ENCODE peak calls at places on chromosomes 7 and 10, in six cellular contexts. B is AG09309, S is HFF-Myc, G is ovary, F is SK-N-SH, Q is PC-9. E is an unnamed sample.
A peak's percentile ranks its signal among the peaks of the same experiment; 100 is the strongest.

GRCh38 chr7:77989981-77990566 is 191.5 kb downstream of the PHTF2 start:
- DNase-seq in B (no peak), S (no peak), G (no peak), F (no peak), Q (peak; percentile 72), E (no peak)

GRCh38 chr7:133315332-133316040 is 62.6 kb downstream of the EXOC4 start:
- DNase-seq in B (peak; percentile 3), S (no peak), G (no peak), F (no peak), Q (no peak), E (peak; percentile 62)

GRCh38 chr10:36534471-36535002 is 590.9 kb upstream of the ANKRD30A start:
- DNase-seq in B (peak; percentile 81), S (peak; percentile 66), G (no peak), F (no peak), Q (peak; percentile 49), E (peak; percentile 62)

GRCh38 chr10:79327090-79327457 is 20.2 kb upstream of the PPIF start:
- DNase-seq in B (no peak), S (no peak), G (no peak), F (no peak), Q (no peak), E (no peak)

GRCh38 chr7:90298145-90299038 is 22.7 kb downstream of the FAM237B start:
- DNase-seq in B (peak; percentile 44), S (peak; percentile 42), G (no peak), F (peak; percentile 30), Q (no peak), E (peak; percentile 87)

GRCh38 chr10:118698421-118698820 is 56.3 kb downstream of the CACUL1 start:
- DNase-seq in B (no peak), S (peak; percentile 17), G (no peak), F (peak; percentile 20), Q (no peak), E (peak; percentile 72)

GRCh38 chr10:11706911-11707567 is 35.1 kb upstream of the ECHDC3 start:
- DNase-seq in B (no peak), S (no peak), G (no peak), F (no peak), Q (no peak), E (no peak)

GRCh38 chr7:128266891-128267839 is 26.1 kb downstream of the LEP start:
- DNase-seq in B (peak; percentile 29), S (peak; percentile 31), G (peak; percentile 84), F (peak; percentile 90), Q (no peak), E (peak; percentile 84)

GRCh38 chr10:49395741-49396665 is at the start of gene DRGX:
- DNase-seq in B (no peak), S (no peak), G (no peak), F (peak; percentile 80), Q (no peak), E (no peak)

GRCh38 chr10:110354322-110354766 is 49.6 kb upstream of the SMNDC1 start:
- DNase-seq in B (peak; percentile 62), S (no peak), G (peak; percentile 67), F (peak; percentile 74), Q (peak; percentile 61), E (peak; percentile 85)
- H3K4me3 ChIP-seq in B (no peak overlapping the region), S (no peak overlapping the region), G (no peak overlapping the region), F (peak overlapping the region; percentile 9), Q (no peak overlapping the region), E (no peak overlapping the region)

GRCh38 chr7:69412331-69413146 is 185.7 kb upstream of the AUTS2 start:
- DNase-seq in B (no peak), S (no peak), G (no peak), F (peak; percentile 66), Q (peak; percentile 75), E (no peak)
- TF ChIP-seq CTCF in B (no peak), S (no peak), G (no peak), F (no peak), Q (no peak), E (no peak)

GRCh38 chr10:92692085-92692671 is 2.4 kb downstream of the HHEX start:
- DNase-seq in B (no peak), S (no peak), G (no peak), F (no peak), Q (no peak), E (no peak)

GRCh38 chr10:92692697-92693533 is 3.2 kb downstream of the HHEX start:
- DNase-seq in B (no peak), S (no peak), G (no peak), F (no peak), Q (no peak), E (no peak)

GRCh38 chr10:92691042-92691590 is 1.4 kb downstream of the HHEX start:
- DNase-seq in B (no peak), S (no peak), G (no peak), F (no peak), Q (no peak), E (peak; percentile 39)

GRCh38 chr10:92690211-92691041 is 671 bp downstream of the HHEX start:
- DNase-seq in B (no peak), S (no peak), G (peak; percentile 47), F (peak; percentile 59), Q (peak; percentile 53), E (peak; percentile 62)

GRCh38 chr10:92691591-92692084 is 1.9 kb downstream of the HHEX start:
- DNase-seq in B (no peak), S (no peak), G (no peak), F (no peak), Q (no peak), E (no peak)
- H3K4me3 ChIP-seq in B (no peak overlapping the region), S (peak overlapping the region; percentile 80), G (no peak overlapping the region), F (no peak overlapping the region), Q (no peak overlapping the region), E (no peak overlapping the region)

GRCh38 chr7:37208528-37208927 is 240.1 kb downstream of the ELMO1 start:
- DNase-seq in B (peak; percentile 63), S (no peak), G (peak; percentile 50), F (peak; percentile 73), Q (peak; percentile 44), E (peak; percentile 78)
- TF ChIP-seq CTCF in B (peak; percentile 38), S (peak; percentile 37), G (peak; percentile 20), F (peak; percentile 61), Q (no peak), E (peak; percentile 28)

DNA sequence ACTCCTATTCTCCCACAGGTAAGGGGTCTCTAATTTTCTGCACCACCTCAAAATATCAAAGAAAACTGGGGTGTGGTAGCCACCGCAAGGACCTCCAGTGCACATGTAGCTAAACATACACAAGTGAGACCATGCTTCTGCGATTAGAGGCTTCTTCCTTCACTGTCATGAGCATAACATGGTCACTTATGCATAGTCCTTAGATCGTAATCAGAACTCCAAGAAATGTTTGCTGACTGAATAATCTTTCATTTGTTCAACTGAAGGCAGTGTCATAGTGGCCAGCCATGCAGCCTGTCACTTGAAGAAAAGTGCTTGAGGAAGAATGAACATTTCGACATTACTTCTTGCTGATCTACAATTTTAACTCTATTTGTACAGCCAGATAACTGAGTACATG is 14.6 kb downstream of the TWIST1 start:
- DNase-seq in B (no peak), S (no peak), G (no peak), F (no peak), Q (no peak), E (no peak)
- H3K4me3 ChIP-seq in B (no peak overlapping the region), S (no peak overlapping the region), G (no peak overlapping the region), F (no peak overlapping the region), Q (no peak overlapping the region), E (no peak overlapping the region)

GRCh38 chr10:7755103-7755502 is 32.7 kb downstream of the KIN start:
- DNase-seq in B (no peak), S (no peak), G (no peak), F (no peak), Q (no peak), E (no peak)

GRCh38 chr10:7752251-7752650 is 35.5 kb downstream of the KIN start:
- DNase-seq in B (no peak), S (no peak), G (no peak), F (no peak), Q (no peak), E (no peak)

GRCh38 chr10:7756360-7756992 is 31.3 kb downstream of the KIN start:
- DNase-seq in B (no peak), S (no peak), G (no peak), F (no peak), Q (no peak), E (peak; percentile 51)
- TF ChIP-seq CTCF in B (peak; percentile 68), S (peak; percentile 62), G (no peak), F (peak; percentile 61), Q (peak; percentile 34), E (peak; percentile 61)

DNA sequence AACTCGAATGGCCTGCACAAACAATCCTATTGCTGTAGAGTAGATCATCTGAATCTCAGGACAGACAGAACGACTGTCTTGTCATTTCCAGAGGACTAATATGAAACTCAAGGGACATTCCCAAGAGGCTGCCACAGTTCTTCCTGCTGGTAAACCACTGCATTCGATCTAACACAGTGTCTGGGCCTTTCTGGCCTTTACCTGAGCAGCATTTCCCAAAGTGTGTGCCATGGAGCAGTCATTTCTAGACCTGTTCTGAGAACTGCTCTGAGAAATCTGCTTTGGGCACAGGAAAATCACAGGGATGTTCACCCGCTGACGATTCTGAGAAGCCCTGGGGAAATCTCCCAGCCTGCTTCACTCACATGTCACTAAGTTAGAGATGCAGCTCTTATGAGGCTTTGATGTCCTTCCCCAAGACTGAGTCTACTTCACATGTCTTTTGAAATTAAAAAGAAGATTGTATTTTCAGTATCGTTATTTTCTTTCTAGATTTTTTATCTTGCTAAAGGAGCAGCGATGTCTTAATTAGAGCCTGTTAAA is 18.4 kb downstream of the GPNMB start:
- DNase-seq in B (no peak), S (no peak), G (no peak), F (no peak), Q (no peak), E (no peak)
- H3K4me3 ChIP-seq in B (no peak overlapping the region), S (no peak overlapping the region), G (no peak overlapping the region), F (no peak overlapping the region), Q (no peak overlapping the region), E (no peak overlapping the region)

E was measured in cardiac fibroblast.